ENCODE peak calls at places on chromosome 4, in six cellular contexts. I is fibroblast of mammary gland, Z is kidney epithelial cell, G is PC-3, R is WTC11, P is endothelial cell. F is an unnamed sample.
A peak's percentile ranks its signal among the peaks of the same experiment; 100 is the strongest.

GRCh38 chr4:40046311-40046980 is 10.2 kb upstream of the N4BP2 start:
- DNase-seq in Z (no peak), P (no peak), R (no peak), I (peak; percentile 42), G (peak; percentile 53), F (no peak)

GRCh38 chr4:152138451-152138850 is 377.6 kb upstream of the GATB start:
- DNase-seq in G (no peak), P (no peak), I (no peak), Z (no peak), R (no peak), F (no peak)

GRCh38 chr4:140233811-140234696 is 80.1 kb upstream of the MAML3 start:
- DNase-seq in R (no peak), G (peak; percentile 29), I (peak; percentile 87), P (no peak), Z (no peak), F (no peak)

GRCh38 chr4:78156520-78156919 is 99.4 kb downstream of the FRAS1 start:
- DNase-seq in I (no peak), P (no peak), R (no peak), G (no peak), Z (no peak), F (no peak)

GRCh38 chr4:144300616-144301015 is 160.1 kb upstream of the GYPA start:
- DNase-seq in R (no peak), I (no peak), G (no peak), P (no peak), Z (no peak), F (no peak)

GRCh38 chr4:94534401-94535312 is 82.9 kb downstream of the PDLIM5 start:
- DNase-seq in Z (no peak), G (no peak), I (no peak), R (no peak), P (no peak), F (no peak)

GRCh38 chr4:26779674-26780073 is 81.0 kb upstream of the STIM2 start:
- DNase-seq in P (no peak), R (no peak), G (peak; percentile 79), Z (no peak), I (peak; percentile 58), F (no peak)

GRCh38 chr4:22670953-22671352 is 21.8 kb upstream of the GBA3 start:
- DNase-seq in I (peak; percentile 14), Z (no peak), G (no peak), P (no peak), R (no peak), F (no peak)

GRCh38 chr4:126701756-126702155 is 931.0 kb upstream of the INTU start:
- DNase-seq in P (no peak), I (peak; percentile 84), Z (no peak), G (no peak), R (no peak), F (no peak)

GRCh38 chr4:139176299-139177048 is 544 bp downstream of the ELF2 start:
- DNase-seq in G (peak; percentile 68), P (peak; percentile 75), R (peak; percentile 91), Z (no peak), I (peak; percentile 68), F (peak; percentile 74)

GRCh38 chr4:153808175-153808574 is 19.3 kb upstream of the SFRP2 start:
- DNase-seq in I (no peak), R (no peak), P (no peak), G (peak; percentile 6), Z (no peak), F (no peak)

GRCh38 chr4:56909083-56909981 is 1.6 kb downstream of the REST start:
- DNase-seq in R (peak; percentile 53), I (peak; percentile 49), P (peak; percentile 51), Z (no peak), G (peak; percentile 55), F (no peak)

GRCh38 chr4:8346838-8347605 is 77.5 kb downstream of the HTRA3 start:
- DNase-seq in I (no peak), P (no peak), R (no peak), Z (no peak), G (no peak), F (no peak)

GRCh38 chr4:16126714-16127113 is 42.9 kb upstream of the PROM1 start:
- DNase-seq in I (no peak), Z (no peak), R (no peak), P (no peak), G (no peak), F (no peak)

GRCh38 chr4:61918507-61919462 is 718.7 kb downstream of the ADGRL3 start:
- DNase-seq in I (no peak), R (no peak), P (no peak), G (no peak), Z (no peak), F (no peak)

GRCh38 chr4:145503486-145504072 is 21.9 kb downstream of the SMAD1 start:
- DNase-seq in R (no peak), P (no peak), G (no peak), Z (no peak), I (no peak), F (no peak)

GRCh38 chr4:23930750-23931488 is 41.1 kb upstream of the PPARGC1A start:
- DNase-seq in Z (peak; percentile 23), G (no peak), R (no peak), P (no peak), I (peak; percentile 32), F (no peak)

GRCh38 chr4:36493240-36493639 is 211.8 kb downstream of the DTHD1 start:
- DNase-seq in R (no peak), G (no peak), I (no peak), Z (no peak), P (no peak), F (no peak)

GRCh38 chr4:144808034-144808433 is 162.1 kb downstream of the HHIP start:
- DNase-seq in G (no peak), Z (no peak), R (no peak), I (no peak), P (no peak), F (no peak)

GRCh38 chr4:112284166-112284565 is 1.5 kb downstream of the TIFA start:
- DNase-seq in Z (no peak), P (no peak), I (no peak), R (no peak), G (peak; percentile 2), F (no peak)

GRCh38 chr4:119106036-119107000 is 29.3 kb upstream of the MYOZ2 start:
- DNase-seq in R (no peak), Z (no peak), G (peak; percentile 77), P (no peak), I (peak; percentile 32), F (no peak)

GRCh38 chr4:88646528-88647280 is 50.9 kb downstream of the NAP1L5 start:
- DNase-seq in G (peak; percentile 32), I (no peak), P (no peak), Z (no peak), R (peak; percentile 25), F (no peak)

GRCh38 chr4:139921551-139922184 is 232.3 kb downstream of the MAML3 start:
- DNase-seq in Z (no peak), R (no peak), P (no peak), G (peak; percentile 75), I (no peak), F (no peak)

GRCh38 chr4:102503301-102503746 is 2.2 kb downstream of the NFKB1 start:
- DNase-seq in P (no peak), R (no peak), G (peak; percentile 24), Z (no peak), I (no peak), F (no peak)
- TF ChIP-seq CTCF in P (no peak), R (no peak), G (peak; percentile 10), Z (no peak), I (no peak), F (no peak)

GRCh38 chr4:76950052-76950845 is 697 bp downstream of the SEPTIN11 start:
- DNase-seq in P (peak; percentile 55), I (peak; percentile 48), Z (no peak), R (peak; percentile 48), G (peak; percentile 16), F (peak; percentile 40)

GRCh38 chr4:76950846-76951321 is 1.3 kb downstream of the SEPTIN11 start:
- DNase-seq in P (peak; percentile 12), R (no peak), G (peak; percentile 18), I (peak; percentile 42), Z (no peak), F (no peak)

GRCh38 chr4:76951333-76952033 is 1.9 kb downstream of the SEPTIN11 start:
- DNase-seq in Z (no peak), R (no peak), I (no peak), P (no peak), G (no peak), F (no peak)

GRCh38 chr4:76948441-76949292 is 885 bp upstream of the SEPTIN11 start:
- DNase-seq in P (peak; percentile 64), R (peak; percentile 71), G (peak; percentile 61), I (peak; percentile 65), Z (no peak), F (peak; percentile 56)

GRCh38 chr4:76949293-76950051 is at the start of gene SEPTIN11:
- DNase-seq in Z (no peak), G (peak; percentile 84), I (peak; percentile 90), P (peak; percentile 92), R (peak; percentile 91), F (peak; percentile 77)
- TF ChIP-seq CTCF in Z (no peak), G (no peak), I (no peak), P (no peak), R (no peak), F (no peak)

GRCh38 chr4:2673157-2673556 is 83.0 kb downstream of the TNIP2 start:
- DNase-seq in P (no peak), I (peak; percentile 21), Z (no peak), R (no peak), G (peak; percentile 2), F (no peak)
- TF ChIP-seq CTCF in P (peak; percentile 18), I (peak; percentile 49), Z (peak; percentile 42), R (no peak), G (peak; percentile 44), F (no peak)

GRCh38 chr4:184472540-184473264 is 1.6 kb downstream of the IRF2 start:
- DNase-seq in I (peak; percentile 45), G (peak; percentile 69), R (peak; percentile 72), Z (no peak), P (peak; percentile 82), F (peak; percentile 70)

GRCh38 chr4:184475096-184475461 is 729 bp upstream of the IRF2 start:
- DNase-seq in I (peak; percentile 65), G (peak; percentile 34), R (peak; percentile 31), P (peak; percentile 11), Z (no peak), F (no peak)

GRCh38 chr4:184473515-184474260 is 662 bp downstream of the IRF2 start:
- DNase-seq in Z (no peak), G (peak; percentile 16), P (peak; percentile 48), I (peak; percentile 30), R (peak; percentile 49), F (peak; percentile 35)

GRCh38 chr4:184473265-184473514 is 1.2 kb downstream of the IRF2 start:
- DNase-seq in P (no peak), Z (no peak), G (no peak), I (no peak), R (no peak), F (no peak)

GRCh38 chr4:184474261-184475095 is at the start of gene IRF2:
- DNase-seq in Z (peak; percentile 82), P (peak; percentile 91), R (peak; percentile 92), G (peak; percentile 90), I (peak; percentile 95), F (peak; percentile 86)
- TF ChIP-seq CTCF in Z (no peak), P (no peak), R (no peak), G (no peak), I (no peak), F (no peak)

DNA sequence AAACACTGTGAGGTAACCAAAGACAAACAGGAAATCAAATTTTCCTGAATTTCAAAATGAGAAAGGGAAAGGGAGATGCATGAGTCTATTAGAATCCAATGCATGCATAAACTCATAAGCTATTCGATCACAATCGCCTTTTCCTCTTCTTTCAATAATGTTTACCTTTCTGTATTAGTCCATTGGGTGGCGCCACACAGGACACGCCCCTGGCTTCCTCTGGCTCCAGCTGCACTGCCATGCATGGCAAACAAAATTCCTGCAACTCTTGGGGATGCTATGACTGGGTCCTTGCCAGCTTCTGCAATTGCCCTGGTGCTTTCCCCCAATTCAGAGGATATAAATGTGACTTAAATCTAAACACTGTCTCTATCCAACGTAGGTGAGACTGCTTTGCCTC is 424.5 kb upstream of the PCDH7 start:
- DNase-seq in R (peak; percentile 21), G (no peak), Z (no peak), I (no peak), P (no peak), F (no peak)
- TF ChIP-seq CTCF in R (no peak), G (peak; percentile 16), Z (no peak), I (no peak), P (no peak), F (no peak)

F was measured in activated B cell treated with CpG ODN at 0.5 μM for 24 hours.